ENCODE peak calls at places on chromosomes 3 and 15, in eight cellular contexts. D is nephron progenitor cell; F is uterus; P is fibroblast of pulmonary artery; H is activated CD8-positive, alpha-beta T cell treated with anti-CD3 and anti-CD28 coated beads for 36 hours; G is ovary; V is GM06990; O is psoas muscle. R is an unnamed sample.

GRCh38 chr3:168239287-168239686 is 143.6 kb upstream of the GOLIM4 start:
- DNase-seq in G (no peak), D (no peak), P (no peak), V (no peak), F (no peak), H (no peak), O (no peak), R (no peak)

GRCh38 chr3:196044513-196044912 is 37.4 kb downstream of the TFRC start:
- DNase-seq in G (no peak), F (no peak), V (peak), O (no peak), P (no peak), H (no peak), D (no peak), R (no peak)

GRCh38 chr3:129052675-129053074 is 7.9 kb upstream of the GP9 start:
- DNase-seq in V (no peak), H (no peak), F (peak), D (no peak), G (peak), O (no peak), P (peak), R (no peak)

GRCh38 chr15:71730277-71731144 is 79.8 kb upstream of the NR2E3 start:
- DNase-seq in G (no peak), D (peak), P (peak), H (peak), F (peak), V (no peak), O (no peak), R (no peak)

GRCh38 chr3:179929091-179929529 is 107.6 kb downstream of the PEX5L start:
- DNase-seq in P (peak), V (no peak), G (peak), H (peak), D (peak), F (no peak), O (peak), R (no peak)

GRCh38 chr15:65666257-65666656 is 44.5 kb downstream of the SLC24A1 start:
- DNase-seq in V (no peak), D (no peak), H (no peak), G (no peak), P (peak), O (no peak), F (no peak), R (no peak)

GRCh38 chr3:155302476-155302875 is 9.0 kb upstream of the STRIT1 start:
- DNase-seq in O (no peak), D (no peak), V (no peak), H (no peak), P (peak), G (no peak), F (no peak), R (no peak)

GRCh38 chr3:138241061-138241460 is 54.0 kb downstream of the ARMC8 start:
- DNase-seq in H (no peak), G (no peak), F (no peak), O (no peak), V (no peak), D (no peak), P (no peak), R (no peak)

GRCh38 chr3:59313365-59313764 is 263.5 kb upstream of the CFAP20DC start:
- DNase-seq in O (no peak), V (peak), P (peak), H (peak), F (no peak), G (no peak), D (peak), R (no peak)

GRCh38 chr3:50211930-50212329 is 6.9 kb downstream of the SLC38A3 start:
- DNase-seq in V (no peak), D (no peak), P (peak), H (peak), O (no peak), F (no peak), G (no peak), R (no peak)

DNA sequence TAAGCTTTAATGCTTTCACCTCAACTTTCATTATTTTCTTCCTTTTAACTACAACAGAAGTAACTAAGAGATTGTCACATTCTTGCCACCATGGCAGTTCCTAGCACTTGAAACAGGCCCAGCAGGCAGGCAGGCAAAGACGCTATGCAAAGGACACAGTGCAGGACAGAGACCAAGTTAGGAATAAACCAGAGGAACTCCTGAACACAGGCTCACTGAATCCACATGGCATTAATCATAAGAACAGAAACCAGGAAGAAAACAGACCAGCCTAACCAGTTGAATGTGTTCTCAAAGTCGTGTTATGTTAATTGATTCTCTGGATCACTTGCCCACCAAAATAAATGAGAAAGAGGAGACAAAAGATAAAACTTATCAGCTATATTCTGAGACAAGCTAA is 397.6 kb downstream of the TBL1XR1 start:
- DNase-seq in D (no peak), G (no peak), V (no peak), F (no peak), H (no peak), O (no peak), P (no peak), R (no peak)
- TF ChIP-seq CTCF in D (no peak), G (no peak), V (no peak), F (no peak), H (no peak), O (no peak), P (no peak), R (no peak)

DNA sequence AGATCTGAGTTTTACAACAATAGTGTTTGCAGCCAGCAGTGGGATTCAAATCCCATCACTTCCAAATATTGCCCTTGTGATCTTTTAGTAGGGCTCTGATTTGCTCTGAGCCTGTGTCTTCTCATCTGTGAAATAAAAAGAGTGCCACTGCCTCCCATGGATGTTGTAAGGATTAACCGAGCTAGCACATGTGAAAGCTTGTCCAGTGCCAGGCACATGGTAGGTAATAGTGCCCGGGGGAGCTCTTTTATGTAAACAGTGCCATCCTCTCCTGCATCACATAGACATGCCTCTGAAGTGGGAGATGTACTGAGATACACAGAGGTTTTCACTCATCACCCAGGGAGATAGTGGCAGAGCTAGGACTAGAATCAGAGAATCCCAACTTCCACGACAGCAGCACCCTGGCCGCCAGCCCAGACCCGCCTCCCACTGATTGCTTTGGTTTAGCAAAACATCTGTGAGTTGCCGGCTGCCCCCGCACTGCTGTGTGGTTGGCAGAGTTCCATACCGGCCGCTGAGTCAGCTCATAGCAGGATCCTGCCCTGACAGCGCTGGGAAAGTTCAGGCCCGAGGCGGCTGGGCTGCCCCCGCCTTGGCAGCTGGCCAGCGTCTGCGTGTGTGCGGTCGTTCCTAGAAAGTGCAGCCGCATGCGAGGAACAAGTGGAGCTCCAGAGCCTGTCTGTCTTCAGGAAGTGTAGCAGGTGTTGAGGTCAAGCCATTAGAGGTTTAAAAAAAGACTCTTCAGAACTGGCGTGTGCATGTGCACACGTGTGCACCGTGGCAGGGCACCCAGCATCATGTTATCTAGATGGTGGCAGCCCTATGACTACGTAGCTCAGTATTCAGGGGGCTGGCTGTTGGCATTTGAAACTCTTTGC is 5.0 kb downstream of the ARID3B start:
- DNase-seq in H (peak), G (peak), O (peak), V (peak), P (peak), D (peak), F (peak), R (peak)
- TF ChIP-seq CTCF in H (no peak), G (no peak), O (no peak), V (no peak), P (no peak), D (no peak), F (peak), R (no peak)

DNA sequence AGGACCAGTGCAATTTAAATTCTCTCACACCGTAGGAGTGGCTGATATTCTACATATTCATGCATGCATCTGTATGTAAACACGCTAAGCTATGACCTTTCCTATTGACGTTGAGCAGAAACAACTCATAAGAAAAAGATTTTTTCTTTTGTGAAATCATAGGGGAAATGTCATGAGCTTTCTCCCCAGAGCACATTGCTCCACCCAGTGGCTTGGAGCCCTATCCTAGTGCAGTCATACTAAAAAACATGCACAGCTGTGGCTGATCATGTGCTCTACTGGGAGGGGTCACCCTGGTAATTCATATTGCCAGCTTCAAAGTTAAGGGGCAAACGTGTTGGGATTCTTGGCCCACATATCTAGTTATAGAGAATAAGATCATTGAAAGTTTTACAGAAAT is 1.8 kb upstream of the MESD start:
- DNase-seq in G (no peak), F (peak), V (no peak), P (peak), O (peak), D (no peak), H (peak), R (no peak)
- TF ChIP-seq CTCF in G (no peak), F (no peak), V (no peak), P (peak), O (no peak), D (no peak), H (no peak), R (no peak)

DNA sequence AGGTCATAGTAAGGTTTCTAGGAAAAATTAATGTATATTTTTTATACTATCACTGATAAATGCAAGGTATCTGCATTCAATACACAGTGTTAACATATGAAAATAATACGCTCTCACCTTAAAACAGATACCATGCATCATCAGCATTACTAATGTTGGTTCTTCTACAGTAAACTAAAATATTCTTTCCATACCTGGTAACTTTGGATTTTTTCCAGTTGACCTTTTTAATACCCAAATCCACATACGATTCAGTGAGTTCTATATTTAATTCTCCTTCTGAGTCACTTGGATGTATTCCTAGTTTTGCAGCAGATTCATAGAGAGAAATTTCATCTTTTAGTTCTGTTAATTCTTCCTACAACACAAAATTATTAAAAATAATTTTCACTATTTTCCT is 29.9 kb downstream of the CEP152 start:
- DNase-seq in O (no peak), G (no peak), V (no peak), P (no peak), D (no peak), F (no peak), H (no peak), R (no peak)
- TF ChIP-seq CTCF in O (no peak), G (no peak), V (no peak), P (no peak), D (no peak), F (no peak), H (no peak), R (no peak)

DNA sequence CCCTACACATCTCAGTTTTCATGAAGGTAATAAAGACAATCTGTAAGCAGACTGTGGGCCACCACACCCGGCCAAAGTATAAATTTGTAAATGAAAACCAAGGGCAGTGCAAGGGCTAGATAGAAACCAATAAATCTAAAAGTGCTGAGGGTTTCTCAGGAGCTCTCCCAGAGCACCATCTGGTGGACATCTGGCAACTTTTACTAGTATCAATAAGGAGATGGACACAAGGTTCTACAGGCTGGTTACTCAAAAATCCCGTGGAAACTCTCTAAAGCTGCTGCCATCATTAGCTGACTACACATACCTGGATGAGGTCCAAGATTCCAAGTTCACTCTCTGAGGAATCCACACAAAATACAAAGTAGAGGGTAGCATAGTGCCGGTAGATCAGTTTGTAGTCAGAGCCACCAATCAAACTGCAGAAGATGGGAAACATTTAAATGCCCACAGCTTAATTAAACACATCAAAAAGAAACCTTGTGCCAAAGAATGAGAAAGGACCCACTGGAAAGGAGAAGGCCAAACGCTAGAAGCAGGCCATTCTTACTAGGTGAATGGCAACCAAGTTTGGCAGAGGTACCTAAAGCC is 5.5 kb downstream of the AP3S2 start:
- DNase-seq in P (peak), V (no peak), H (no peak), O (no peak), D (no peak), F (no peak), G (no peak), R (no peak)
- TF ChIP-seq CTCF in P (peak), V (peak), H (peak), O (peak), D (peak), F (no peak), G (no peak), R (peak)

DNA sequence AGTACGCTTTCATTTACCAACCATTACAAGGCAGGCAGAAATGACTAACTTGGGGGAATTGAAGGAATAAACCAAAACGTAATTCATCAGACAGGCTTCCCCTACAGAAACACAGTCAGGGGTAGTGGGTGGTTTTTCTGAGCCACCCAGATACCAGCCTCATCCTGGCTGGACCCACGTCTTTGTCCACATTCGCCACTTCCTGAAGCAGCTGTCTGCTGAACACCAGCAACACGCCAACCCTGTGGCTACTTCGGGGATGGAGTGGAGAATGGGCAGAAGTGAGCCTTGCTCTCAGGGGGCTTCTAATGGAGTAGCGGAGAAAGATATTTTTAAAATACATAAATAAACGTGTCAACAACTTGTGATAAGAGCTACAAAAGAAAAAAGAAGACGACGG is 40.1 kb downstream of the SYNM start:
- DNase-seq in P (no peak), V (no peak), F (no peak), O (no peak), G (no peak), D (no peak), H (no peak), R (no peak)
- TF ChIP-seq CTCF in P (no peak), V (no peak), F (no peak), O (no peak), G (no peak), D (no peak), H (no peak), R (no peak)

R was measured in CD14-positive monocyte.